ENCODE peak calls at places on chromosomes 3 and 15, in eight cellular contexts. M, P, V, U, Z, Q, K and R are unnamed samples.

GRCh38 chr3:114874447-114874846 is 272.6 kb downstream of the ZBTB20 start:
- DNase-seq in M (no peak), P (no peak), V (no peak), U (no peak), Z (no peak), Q (no peak), K (no peak), R (no peak)

GRCh38 chr3:159158801-159159200 is 356.9 kb downstream of the MFSD1 start:
- DNase-seq in M (no peak), P (no peak), V (no peak), U (no peak), Z (no peak), Q (no peak), K (no peak), R (no peak)

GRCh38 chr3:185935465-185936263 is 2.1 kb downstream of the TRA2B start:
- DNase-seq in M (no peak), P (no peak), V (no peak), U (peak), Z (no peak), Q (no peak), K (peak), R (no peak)

GRCh38 chr3:19947549-19948071 is 713 bp downstream of the RAB5A start:
- DNase-seq in M (peak), P (peak), V (peak), U (peak), Z (peak), Q (no peak), K (peak), R (peak)

GRCh38 chr3:27521179-27521871 is 37.1 kb upstream of the SLC4A7 start:
- DNase-seq in M (no peak), P (peak), V (peak), U (no peak), Z (peak), Q (no peak), K (peak), R (no peak)

GRCh38 chr3:196920733-196921132 is 21.6 kb downstream of the NCBP2 start:
- DNase-seq in M (no peak), P (no peak), V (no peak), U (no peak), Z (no peak), Q (no peak), K (no peak), R (no peak)

GRCh38 chr3:187678869-187679268 is 8.7 kb upstream of the SST start:
- DNase-seq in M (no peak), P (peak), V (peak), U (peak), Z (peak), Q (no peak), K (peak), R (peak)

GRCh38 chr3:123871946-123872345 is 12.2 kb downstream of the MYLK start:
- DNase-seq in M (no peak), P (no peak), V (no peak), U (no peak), Z (no peak), Q (no peak), K (no peak), R (no peak)

GRCh38 chr15:96585634-96586386 is 255.3 kb downstream of the NR2F2 start:
- DNase-seq in M (no peak), P (peak), V (no peak), U (no peak), Z (peak), Q (no peak), K (peak), R (no peak)

GRCh38 chr3:156576887-156577427 is 22.0 kb upstream of the SSR3 start:
- DNase-seq in M (no peak), P (peak), V (no peak), U (no peak), Z (peak), Q (no peak), K (no peak), R (no peak)

GRCh38 chr3:166844329-166844728 is 535.8 kb downstream of the ZBBX start:
- DNase-seq in M (no peak), P (no peak), V (no peak), U (no peak), Z (no peak), Q (no peak), K (no peak), R (no peak)

GRCh38 chr3:36906504-36907149 is 38.2 kb downstream of the TRANK1 start:
- DNase-seq in M (no peak), P (peak), V (peak), U (peak), Z (no peak), Q (no peak), K (peak), R (no peak)

GRCh38 chr3:36741285-36741684 is 23.1 kb downstream of the DCLK3 start:
- DNase-seq in M (no peak), P (peak), V (no peak), U (peak), Z (no peak), Q (no peak), K (peak), R (no peak)

GRCh38 chr15:60612400-60613048 is 133.6 kb upstream of the ICE2 start:
- DNase-seq in M (no peak), P (no peak), V (no peak), U (no peak), Z (no peak), Q (no peak), K (peak), R (no peak)

GRCh38 chr15:99347609-99348008 is 96.3 kb downstream of the LRRC28 start:
- DNase-seq in M (no peak), P (no peak), V (no peak), U (no peak), Z (no peak), Q (no peak), K (no peak), R (no peak)

GRCh38 chr3:147409143-147410121 is at the start of gene ZIC1:
- DNase-seq in M (no peak), P (no peak), V (peak), U (peak), Z (no peak), Q (no peak), K (peak), R (no peak)

GRCh38 chr3:154730221-154730620 is 300.2 kb upstream of the GPR149 start:
- DNase-seq in M (no peak), P (no peak), V (no peak), U (no peak), Z (no peak), Q (no peak), K (no peak), R (no peak)

GRCh38 chr3:46461971-46462910 is 2.5 kb downstream of the LTF start:
- DNase-seq in M (no peak), P (no peak), V (no peak), U (peak), Z (peak), Q (no peak), K (peak), R (no peak)

GRCh38 chr3:170357176-170357919 is at the start of gene SKIL:
- DNase-seq in M (peak), P (peak), V (peak), U (peak), Z (peak), Q (peak), K (peak), R (peak)
- TF ChIP-seq CTCF in M (peak), P (no peak), V (no peak), U (peak), Z (no peak), Q (no peak), K (no peak), R (peak)

DNA sequence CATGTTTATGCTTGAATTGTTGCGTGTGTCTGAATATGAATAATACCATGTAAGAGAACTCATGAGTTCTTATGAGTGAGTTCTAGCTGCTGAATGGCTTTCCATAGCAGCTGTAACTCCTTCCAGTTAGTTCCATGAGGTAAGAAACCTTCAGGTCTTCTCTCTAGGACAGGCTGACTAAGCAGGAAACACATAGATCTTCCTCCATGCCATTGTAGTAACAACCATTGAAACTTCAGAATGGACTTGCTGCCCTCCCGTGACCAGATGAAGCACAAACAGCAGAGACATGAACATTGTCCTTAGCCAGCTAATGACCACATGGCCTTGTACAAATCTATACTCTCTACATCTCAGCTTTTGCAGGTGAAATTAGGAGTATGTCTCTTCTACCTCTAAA is 200.0 kb downstream of the ZNF385D start:
- DNase-seq in M (no peak), P (peak), V (no peak), U (peak), Z (peak), Q (no peak), K (peak), R (no peak)
- TF ChIP-seq CTCF in M (no peak), P (no peak), V (peak), U (peak), Z (no peak), Q (no peak), K (peak), R (no peak)

DNA sequence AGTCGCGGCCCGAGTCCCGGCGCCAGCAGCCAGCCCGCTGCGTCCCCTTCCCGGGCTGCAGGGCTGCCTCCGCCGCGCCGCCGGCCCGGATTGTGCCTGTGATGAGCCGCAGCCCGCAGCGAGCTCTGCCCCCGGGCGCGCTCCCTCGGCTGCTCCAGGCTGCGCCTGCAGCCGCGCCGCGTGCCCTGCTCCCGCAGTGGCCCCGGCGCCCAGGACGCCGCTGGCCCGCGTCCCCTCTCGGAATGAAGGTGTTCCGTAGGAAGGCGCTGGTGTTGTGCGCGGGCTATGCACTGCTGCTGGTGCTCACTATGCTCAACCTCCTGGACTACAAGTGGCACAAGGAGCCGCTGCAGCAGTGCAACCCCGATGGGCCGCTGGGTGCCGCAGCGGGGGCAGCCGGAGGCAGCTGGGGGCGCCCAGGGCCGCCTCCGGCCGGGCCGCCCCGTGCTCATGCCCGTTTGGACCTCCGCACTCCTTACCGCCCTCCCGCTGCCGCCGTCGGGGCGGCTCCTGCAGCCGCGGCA is 1.2 kb downstream of the CHST2 start:
- DNase-seq in M (peak), P (peak), V (peak), U (peak), Z (peak), Q (no peak), K (peak), R (peak)
- TF ChIP-seq CTCF in M (peak), P (peak), V (peak), U (no peak), Z (no peak), Q (no peak), K (peak), R (peak)

GRCh38 chr3:13682331-13683013 is 133.5 kb downstream of the FBLN2 start:
- DNase-seq in M (no peak), P (no peak), V (no peak), U (no peak), Z (no peak), Q (no peak), K (no peak), R (no peak)
- TF ChIP-seq CTCF in M (no peak), P (no peak), V (no peak), U (no peak), Z (no peak), Q (no peak), K (no peak), R (no peak)

GRCh38 chr3:16604433-16604832 is 790 bp downstream of the DAZL start:
- DNase-seq in M (no peak), P (no peak), V (no peak), U (no peak), Z (no peak), Q (no peak), K (no peak), R (no peak)
- TF ChIP-seq CTCF in M (no peak), P (no peak), V (no peak), U (no peak), Z (no peak), Q (no peak), K (no peak), R (no peak)

GRCh38 chr3:184077881-184078280 is 19.0 kb upstream of the HTR3E start:
- DNase-seq in M (no peak), P (no peak), V (no peak), U (peak), Z (no peak), Q (no peak), K (no peak), R (no peak)
- TF ChIP-seq CTCF in M (no peak), P (no peak), V (no peak), U (peak), Z (no peak), Q (no peak), K (no peak), R (no peak)

GRCh38 chr3:160684368-160684740 is 7.4 kb downstream of the ARL14 start:
- DNase-seq in M (no peak), P (no peak), V (no peak), U (no peak), Z (no peak), Q (no peak), K (no peak), R (no peak)

GRCh38 chr3:160686955-160687535 is 10.1 kb downstream of the ARL14 start:
- DNase-seq in M (peak), P (peak), V (no peak), U (no peak), Z (peak), Q (no peak), K (peak), R (peak)

GRCh38 chr3:160691151-160691550 is 14.2 kb downstream of the ARL14 start:
- DNase-seq in M (no peak), P (no peak), V (no peak), U (no peak), Z (no peak), Q (no peak), K (no peak), R (no peak)

DNA sequence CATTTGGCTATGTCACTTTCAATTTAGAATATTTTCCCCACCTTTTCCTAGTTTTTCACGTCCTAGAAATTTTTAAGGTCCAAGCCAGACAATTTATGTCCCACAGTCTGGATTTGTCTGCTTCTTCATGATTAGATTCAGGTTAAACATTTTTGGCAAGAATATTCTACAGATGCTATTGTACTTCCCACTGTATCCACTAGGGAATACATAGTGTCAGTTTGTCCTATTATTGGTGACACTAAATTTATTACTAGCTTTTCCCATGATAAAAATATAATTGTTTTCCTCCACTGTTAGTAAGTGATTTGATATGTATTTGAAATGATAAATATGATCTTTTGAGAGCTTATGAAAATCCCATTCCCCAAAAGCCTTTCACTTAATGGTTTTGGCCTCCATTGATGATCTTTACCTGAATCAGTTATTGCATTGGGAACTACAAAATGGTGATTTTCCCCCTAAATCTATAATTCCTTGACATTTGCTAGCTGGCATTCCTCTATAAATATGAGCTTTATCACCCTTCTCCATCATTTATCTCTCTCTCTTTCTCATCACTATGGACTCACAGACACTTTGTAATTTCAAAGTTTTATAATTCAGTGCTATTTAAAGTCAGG is 8.3 kb downstream of the ARL14 start:
- DNase-seq in M (no peak), P (no peak), V (no peak), U (no peak), Z (no peak), Q (no peak), K (no peak), R (no peak)
- TF ChIP-seq CTCF in M (no peak), P (peak), V (peak), U (peak), Z (no peak), Q (no peak), K (peak), R (no peak)